ENCODE peak calls at places on chromosomes 2 and 18, in four cellular contexts. M is K562, U is HepG2, G is H1. D is an unnamed sample.
A peak's percentile ranks its signal among the peaks of the same experiment; 100 is the strongest.

GRCh38 chr18:80213173-80213572 is 34.1 kb downstream of the PARD6G start:
- DNase-seq in M (no peak), U (peak; percentile 47), G (no peak), D (no peak)

GRCh38 chr2:45068643-45069140 is 59.4 kb upstream of the SIX2 start:
- DNase-seq in M (no peak), U (no peak), G (no peak), D (no peak)

GRCh38 chr2:233358335-233358734 is 4.0 kb downstream of the DGKD start:
- DNase-seq in M (no peak), U (no peak), G (no peak), D (no peak)

GRCh38 chr2:29601872-29602271 is 319.5 kb downstream of the ALK start:
- DNase-seq in M (no peak), U (no peak), G (no peak), D (no peak)

GRCh38 chr2:188207554-188207953 is 84.1 kb upstream of the GULP1 start:
- DNase-seq in M (no peak), U (no peak), G (no peak), D (no peak)

GRCh38 chr2:36886664-36887063 is 79.7 kb downstream of the STRN start:
- DNase-seq in M (no peak), U (no peak), G (no peak), D (peak; percentile 56)

GRCh38 chr2:196914867-196915465 is 11.5 kb downstream of the PGAP1 start:
- DNase-seq in M (no peak), U (no peak), G (no peak), D (no peak)

GRCh38 chr18:8874872-8875271 is 169.5 kb downstream of the MTCL1 start:
- DNase-seq in M (no peak), U (no peak), G (no peak), D (no peak)

GRCh38 chr2:134663451-134663850 is 55.3 kb downstream of the TMEM163 start:
- DNase-seq in M (no peak), U (no peak), G (no peak), D (no peak)

GRCh38 chr2:221153226-221153625 is 418.9 kb downstream of the EPHA4 start:
- DNase-seq in M (no peak), U (no peak), G (no peak), D (no peak)

GRCh38 chr2:36461039-36461681 is 105.6 kb downstream of the CRIM1 start:
- DNase-seq in M (no peak), U (peak; percentile 46), G (no peak), D (peak; percentile 93)

GRCh38 chr2:154425999-154426398 is 272.5 kb upstream of the KCNJ3 start:
- DNase-seq in M (no peak), U (no peak), G (no peak), D (peak; percentile 27)

GRCh38 chr2:69366-70344 is 23.4 kb upstream of the FAM110C start:
- DNase-seq in M (peak; percentile 21), U (peak; percentile 16), G (no peak), D (no peak)

GRCh38 chr18:11387880-11388279 is 221.5 kb upstream of the SLC35G4 start:
- DNase-seq in M (peak; percentile 41), U (peak; percentile 76), G (no peak), D (peak; percentile 25)

GRCh38 chr2:37797081-37797480 is 125.6 kb upstream of the CDC42EP3 start:
- DNase-seq in M (no peak), U (no peak), G (no peak), D (no peak)

GRCh38 chr18:23162473-23162872 is 27.2 kb downstream of the CABLES1 start:
- DNase-seq in M (no peak), U (no peak), G (no peak), D (no peak)

GRCh38 chr2:204664708-204665121 is 119.4 kb downstream of the PARD3B start:
- DNase-seq in M (no peak), U (peak; percentile 60), G (no peak), D (peak; percentile 51)

GRCh38 chr2:10357770-10358169 is 55.1 kb downstream of the HPCAL1 start:
- DNase-seq in M (no peak), U (no peak), G (no peak), D (no peak)

DNA sequence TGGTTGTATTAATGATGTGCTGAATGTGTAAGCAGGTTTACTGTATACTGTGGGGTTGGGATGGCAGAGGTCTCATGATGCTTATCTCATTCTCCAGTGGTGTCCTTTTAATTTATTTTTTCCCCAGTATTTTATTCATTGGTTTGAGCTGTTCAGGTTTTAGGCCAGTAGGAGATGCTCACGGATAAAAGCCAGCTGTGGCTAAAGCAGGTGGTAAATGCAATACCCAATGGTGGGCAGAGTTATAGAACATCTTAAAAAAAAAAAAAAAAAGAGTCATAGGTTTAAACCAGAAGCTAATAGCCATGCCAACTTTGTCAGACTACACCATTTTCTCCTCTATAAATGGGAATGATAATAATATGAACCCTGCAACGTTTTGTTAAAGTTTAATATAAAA is 57.8 kb upstream of the NEUROD1 start:
- DNase-seq in M (no peak), U (no peak), G (no peak), D (peak; percentile 28)
- H3K4me1 ChIP-seq in M (no peaks in the 10 kb centered on the region), U (peaks cover 6% of the 10 kb centered on the region), G (no peaks in the 10 kb centered on the region), D (peaks cover 2% of the 10 kb centered on the region)

GRCh38 chr2:7607774-7608173 is 690.6 kb downstream of the RNF144A start:
- DNase-seq in M (no peak), U (no peak), G (no peak), D (no peak)

GRCh38 chr2:7609556-7610323 is 692.5 kb downstream of the RNF144A start:
- DNase-seq in M (no peak), U (no peak), G (no peak), D (no peak)

GRCh38 chr2:7613831-7614230 is 696.6 kb downstream of the RNF144A start:
- DNase-seq in M (no peak), U (no peak), G (no peak), D (no peak)

GRCh38 chr2:7611750-7612149 is 694.5 kb downstream of the RNF144A start:
- DNase-seq in M (no peak), U (no peak), G (no peak), D (no peak)

DNA sequence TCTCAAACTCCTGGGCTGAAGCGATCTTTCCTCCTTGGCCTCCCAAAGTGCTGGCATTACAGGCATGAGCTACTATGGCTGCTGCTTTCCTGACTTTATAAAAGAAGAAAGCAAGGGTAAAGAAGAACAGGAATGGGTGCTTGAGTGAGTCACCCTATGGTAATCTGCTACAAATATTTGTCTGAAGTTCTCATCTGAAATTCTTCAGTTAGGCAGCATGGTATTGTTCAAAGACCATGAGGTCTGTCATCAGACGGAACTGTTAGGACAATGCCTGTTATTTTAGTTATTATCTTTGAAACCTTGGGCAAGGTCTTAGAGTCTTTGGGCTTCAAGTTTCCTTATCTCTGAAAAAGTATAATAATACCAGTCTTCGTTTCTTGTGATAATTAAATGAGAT is 695.8 kb downstream of the RNF144A start:
- DNase-seq in M (no peak), U (peak; percentile 20), G (no peak), D (no peak)
- TF ChIP-seq JUN in M (no peak), U (no peak), G (no peak), D (no peak)

GRCh38 chr2:105785095-105785847 is 40.6 kb downstream of the NCK2 start:
- DNase-seq in M (no peak), U (no peak), G (no peak), D (no peak)
- H3K79me2 ChIP-seq in M (no peaks in the 10 kb centered on the region), U (peaks cover 4% of the 10 kb centered on the region), G (no peaks in the 10 kb centered on the region), D (peaks cover 19% of the 10 kb centered on the region)

GRCh38 chr2:120917876-120918275 is 182.2 kb downstream of the GLI2 start:
- DNase-seq in M (no peak), U (no peak), G (no peak), D (no peak)
- H3K4me1 ChIP-seq in M (peaks cover 14% of the 10 kb centered on the region), U (peaks cover 10% of the 10 kb centered on the region), G (peaks cover 7% of the 10 kb centered on the region), D (peaks cover 18% of the 10 kb centered on the region)

GRCh38 chr18:40867452-40867851 is 1087.6 kb upstream of the PIK3C3 start:
- DNase-seq in M (no peak), U (no peak), G (no peak), D (no peak)
- TF ChIP-seq JUN in M (no peak), U (no peak), G (no peak), D (no peak)

GRCh38 chr2:60483400-60483799 is 70.1 kb downstream of the BCL11A start:
- DNase-seq in M (no peak), U (no peak), G (no peak), D (no peak)
- H3K79me2 ChIP-seq in M (no peaks in the 10 kb centered on the region), U (no peaks in the 10 kb centered on the region), G (peaks cover 14% of the 10 kb centered on the region), D (no peaks in the 10 kb centered on the region)

GRCh38 chr2:6081955-6082354 is 389.8 kb downstream of the SOX11 start:
- DNase-seq in M (no peak), U (no peak), G (no peak), D (no peak)
- H3K4me1 ChIP-seq in M (no peaks in the 10 kb centered on the region), U (no peaks in the 10 kb centered on the region), G (no peaks in the 10 kb centered on the region), D (no peaks in the 10 kb centered on the region)

GRCh38 chr2:46210063-46210462 is 87.1 kb upstream of the EPAS1 start:
- DNase-seq in M (no peak), U (no peak), G (no peak), D (peak; percentile 39)

GRCh38 chr2:46207591-46207990 is 89.6 kb upstream of the EPAS1 start:
- DNase-seq in M (no peak), U (no peak), G (no peak), D (no peak)

GRCh38 chr2:46202987-46203386 is 94.2 kb upstream of the EPAS1 start:
- DNase-seq in M (no peak), U (no peak), G (no peak), D (no peak)

GRCh38 chr2:46213906-46214305 is 83.3 kb upstream of the EPAS1 start:
- DNase-seq in M (no peak), U (no peak), G (no peak), D (no peak)

GRCh38 chr2:46208766-46209165 is 88.4 kb upstream of the EPAS1 start:
- DNase-seq in M (no peak), U (no peak), G (no peak), D (no peak)
- TF ChIP-seq JUN in M (no peak), U (no peak), G (no peak), D (no peak)

GRCh38 chr18:49727816-49728215 is 85.5 kb downstream of the ACAA2 start:
- DNase-seq in M (no peak), U (no peak), G (no peak), D (no peak)
- H3K79me2 ChIP-seq in M (no peaks in the 10 kb centered on the region), U (no peaks in the 10 kb centered on the region), G (no peaks in the 10 kb centered on the region), D (no peaks in the 10 kb centered on the region)

GRCh38 chr2:235661538-235661937 is 167.7 kb downstream of the AGAP1 start:
- DNase-seq in M (no peak), U (no peak), G (no peak), D (no peak)
- H3K4me1 ChIP-seq in M (peaks cover 21% of the 10 kb centered on the region), U (peaks cover 65% of the 10 kb centered on the region), G (peaks cover 42% of the 10 kb centered on the region), D (no peaks in the 10 kb centered on the region)